ENCODE peak calls at places on chromosomes 4 and X, in ten cellular contexts. One of them, this sample, is unnamed.

GRCh38 chr4:141154725-141155124 is 21.5 kb upstream of the RNF150 start:
- DNase-seq in choroid plexus epithelial cell: no peak
- DNase-seq in type B pancreatic cell: no peak
- DNase-seq in H7: no peak
- DNase-seq in GM03348: no peak
- DNase-seq in Caki2: no peak
- DNase-seq in stromal cell of bone marrow: no peak
- DNase-seq in NCI-H2081: no peak
- DNase-seq in right lobe of liver: no peak
- DNase-seq in Kasumi-1: no peak
- DNase-seq in this sample: no peak

GRCh38 chr4:2800691-2801596 is 8.1 kb downstream of the SH3BP2 start:
- DNase-seq in GM03348: peak
- DNase-seq in choroid plexus epithelial cell: peak
- DNase-seq in NCI-H2081: no peak
- DNase-seq in stromal cell of bone marrow: no peak
- DNase-seq in right lobe of liver: peak
- DNase-seq in Kasumi-1: peak
- DNase-seq in H7: peak
- DNase-seq in Caki2: peak
- DNase-seq in type B pancreatic cell: no peak
- DNase-seq in this sample: no peak

GRCh38 chrX:12170755-12171154 is 32.5 kb downstream of the FRMPD4 start:
- DNase-seq in stromal cell of bone marrow: no peak
- DNase-seq in type B pancreatic cell: no peak
- DNase-seq in choroid plexus epithelial cell: no peak
- DNase-seq in Kasumi-1: no peak
- DNase-seq in H7: no peak
- DNase-seq in right lobe of liver: no peak
- DNase-seq in Caki2: no peak
- DNase-seq in NCI-H2081: no peak
- DNase-seq in GM03348: no peak
- DNase-seq in this sample: no peak

GRCh38 chr4:94746746-94747145 is 11.0 kb upstream of the BMPR1B start:
- DNase-seq in H7: no peak
- DNase-seq in GM03348: no peak
- DNase-seq in NCI-H2081: no peak
- DNase-seq in stromal cell of bone marrow: no peak
- DNase-seq in Kasumi-1: no peak
- DNase-seq in Caki2: no peak
- DNase-seq in right lobe of liver: no peak
- DNase-seq in type B pancreatic cell: no peak
- DNase-seq in choroid plexus epithelial cell: no peak
- DNase-seq in this sample: no peak

GRCh38 chr4:153115322-153116100 is 88.7 kb upstream of the TRIM2 start:
- DNase-seq in right lobe of liver: no peak
- DNase-seq in H7: no peak
- DNase-seq in type B pancreatic cell: no peak
- DNase-seq in Caki2: peak
- DNase-seq in GM03348: peak
- DNase-seq in stromal cell of bone marrow: peak
- DNase-seq in Kasumi-1: peak
- DNase-seq in NCI-H2081: no peak
- DNase-seq in choroid plexus epithelial cell: peak
- DNase-seq in this sample: peak

GRCh38 chrX:139204576-139204902 is 326.0 kb upstream of the F9 start:
- DNase-seq in Kasumi-1: no peak
- DNase-seq in type B pancreatic cell: no peak
- DNase-seq in H7: no peak
- DNase-seq in NCI-H2081: no peak
- DNase-seq in choroid plexus epithelial cell: no peak
- DNase-seq in stromal cell of bone marrow: no peak
- DNase-seq in Caki2: no peak
- DNase-seq in GM03348: peak
- DNase-seq in right lobe of liver: no peak
- DNase-seq in this sample: no peak

GRCh38 chrX:110267874-110268273 is 50.0 kb downstream of the AMMECR1 start:
- DNase-seq in Caki2: no peak
- DNase-seq in right lobe of liver: no peak
- DNase-seq in NCI-H2081: no peak
- DNase-seq in H7: no peak
- DNase-seq in Kasumi-1: peak
- DNase-seq in GM03348: no peak
- DNase-seq in type B pancreatic cell: no peak
- DNase-seq in choroid plexus epithelial cell: no peak
- DNase-seq in stromal cell of bone marrow: no peak
- DNase-seq in this sample: no peak

GRCh38 chr4:73446336-73446938 is 10.4 kb downstream of the AFP start:
- DNase-seq in type B pancreatic cell: no peak
- DNase-seq in choroid plexus epithelial cell: peak
- DNase-seq in right lobe of liver: no peak
- DNase-seq in GM03348: peak
- DNase-seq in H7: peak
- DNase-seq in Kasumi-1: peak
- DNase-seq in stromal cell of bone marrow: peak
- DNase-seq in Caki2: peak
- DNase-seq in NCI-H2081: peak
- DNase-seq in this sample: no peak

GRCh38 chr4:854356-854755 is 28.4 kb upstream of the CPLX1 start:
- DNase-seq in stromal cell of bone marrow: no peak
- DNase-seq in right lobe of liver: no peak
- DNase-seq in type B pancreatic cell: no peak
- DNase-seq in GM03348: no peak
- DNase-seq in H7: no peak
- DNase-seq in Kasumi-1: no peak
- DNase-seq in choroid plexus epithelial cell: no peak
- DNase-seq in Caki2: no peak
- DNase-seq in NCI-H2081: no peak
- DNase-seq in this sample: no peak

GRCh38 chrX:84046403-84046984 is 141.5 kb downstream of the RPS6KA6 start:
- DNase-seq in H7: peak
- DNase-seq in stromal cell of bone marrow: peak
- DNase-seq in type B pancreatic cell: peak
- DNase-seq in Caki2: peak
- DNase-seq in NCI-H2081: peak
- DNase-seq in right lobe of liver: no peak
- DNase-seq in GM03348: peak
- DNase-seq in choroid plexus epithelial cell: peak
- DNase-seq in Kasumi-1: peak
- DNase-seq in this sample: no peak

GRCh38 chrX:53435997-53436396 is 1.8 kb upstream of the HSD17B10 start:
- DNase-seq in H7: peak
- DNase-seq in right lobe of liver: peak
- DNase-seq in Caki2: peak
- DNase-seq in type B pancreatic cell: no peak
- DNase-seq in stromal cell of bone marrow: peak
- DNase-seq in GM03348: peak
- DNase-seq in choroid plexus epithelial cell: peak
- DNase-seq in NCI-H2081: peak
- DNase-seq in Kasumi-1: peak
- DNase-seq in this sample: peak

GRCh38 chr4:38314663-38315062 is 349.3 kb upstream of the KLF3 start:
- DNase-seq in Kasumi-1: no peak
- DNase-seq in NCI-H2081: peak
- DNase-seq in GM03348: no peak
- DNase-seq in H7: no peak
- DNase-seq in type B pancreatic cell: no peak
- DNase-seq in stromal cell of bone marrow: no peak
- DNase-seq in Caki2: peak
- DNase-seq in choroid plexus epithelial cell: no peak
- DNase-seq in right lobe of liver: peak
- DNase-seq in this sample: no peak

GRCh38 chr4:164779811-164780216 is 25.9 kb downstream of the SMIM31 start:
- DNase-seq in stromal cell of bone marrow: peak
- DNase-seq in NCI-H2081: peak
- DNase-seq in H7: peak
- DNase-seq in type B pancreatic cell: no peak
- DNase-seq in GM03348: peak
- DNase-seq in right lobe of liver: no peak
- DNase-seq in Caki2: peak
- DNase-seq in choroid plexus epithelial cell: peak
- DNase-seq in Kasumi-1: peak
- DNase-seq in this sample: no peak

GRCh38 chr4:125266901-125267601 is 47.7 kb upstream of the FAT4 start:
- DNase-seq in right lobe of liver: no peak
- DNase-seq in choroid plexus epithelial cell: peak
- DNase-seq in Caki2: no peak
- DNase-seq in stromal cell of bone marrow: peak
- DNase-seq in NCI-H2081: no peak
- DNase-seq in type B pancreatic cell: no peak
- DNase-seq in H7: no peak
- DNase-seq in Kasumi-1: no peak
- DNase-seq in GM03348: peak
- DNase-seq in this sample: no peak

GRCh38 chrX:37686979-37687378 is 1.4 kb downstream of the XK start:
- DNase-seq in right lobe of liver: no peak
- DNase-seq in H7: no peak
- DNase-seq in Kasumi-1: no peak
- DNase-seq in type B pancreatic cell: no peak
- DNase-seq in stromal cell of bone marrow: no peak
- DNase-seq in NCI-H2081: no peak
- DNase-seq in choroid plexus epithelial cell: no peak
- DNase-seq in Caki2: no peak
- DNase-seq in GM03348: no peak
- DNase-seq in this sample: no peak

GRCh38 chr4:11367371-11367770 is 61.3 kb downstream of the HS3ST1 start:
- DNase-seq in GM03348: no peak
- DNase-seq in H7: peak
- DNase-seq in stromal cell of bone marrow: peak
- DNase-seq in type B pancreatic cell: no peak
- DNase-seq in right lobe of liver: no peak
- DNase-seq in NCI-H2081: peak
- DNase-seq in choroid plexus epithelial cell: peak
- DNase-seq in Kasumi-1: no peak
- DNase-seq in Caki2: no peak
- DNase-seq in this sample: no peak

GRCh38 chr4:42327323-42327722 is 70.0 kb upstream of the SHISA3 start:
- DNase-seq in choroid plexus epithelial cell: no peak
- DNase-seq in stromal cell of bone marrow: no peak
- DNase-seq in type B pancreatic cell: no peak
- DNase-seq in GM03348: no peak
- DNase-seq in Caki2: no peak
- DNase-seq in Kasumi-1: no peak
- DNase-seq in right lobe of liver: no peak
- DNase-seq in NCI-H2081: no peak
- DNase-seq in H7: no peak
- DNase-seq in this sample: no peak

GRCh38 chr4:81963005-81963404 is 410.8 kb downstream of the HNRNPD start:
- DNase-seq in NCI-H2081: no peak
- DNase-seq in type B pancreatic cell: no peak
- DNase-seq in Kasumi-1: no peak
- DNase-seq in choroid plexus epithelial cell: no peak
- DNase-seq in GM03348: no peak
- DNase-seq in Caki2: no peak
- DNase-seq in H7: no peak
- DNase-seq in stromal cell of bone marrow: no peak
- DNase-seq in right lobe of liver: no peak
- DNase-seq in this sample: no peak

GRCh38 chr4:84938316-84938715 is 28.2 kb downstream of the WDFY3 start:
- DNase-seq in GM03348: peak
- DNase-seq in Caki2: no peak
- DNase-seq in NCI-H2081: no peak
- DNase-seq in stromal cell of bone marrow: peak
- DNase-seq in type B pancreatic cell: no peak
- DNase-seq in right lobe of liver: no peak
- DNase-seq in Kasumi-1: no peak
- DNase-seq in H7: no peak
- DNase-seq in choroid plexus epithelial cell: peak
- DNase-seq in this sample: no peak

GRCh38 chr4:118730683-118731082 is 45.5 kb downstream of the METTL14 start:
- DNase-seq in Kasumi-1: no peak
- DNase-seq in right lobe of liver: no peak
- DNase-seq in NCI-H2081: no peak
- DNase-seq in GM03348: no peak
- DNase-seq in type B pancreatic cell: no peak
- DNase-seq in H7: no peak
- DNase-seq in Caki2: no peak
- DNase-seq in stromal cell of bone marrow: no peak
- DNase-seq in choroid plexus epithelial cell: peak
- DNase-seq in this sample: no peak

GRCh38 chrX:133412246-133412645 is 3.0 kb downstream of the GPC4 start:
- DNase-seq in choroid plexus epithelial cell: peak
- DNase-seq in H7: no peak
- DNase-seq in Kasumi-1: no peak
- DNase-seq in GM03348: peak
- DNase-seq in Caki2: no peak
- DNase-seq in right lobe of liver: no peak
- DNase-seq in NCI-H2081: no peak
- DNase-seq in type B pancreatic cell: no peak
- DNase-seq in stromal cell of bone marrow: no peak
- DNase-seq in this sample: no peak

GRCh38 chr4:74190332-74190731 is 32.4 kb downstream of the MTHFD2L start:
- DNase-seq in type B pancreatic cell: no peak
- DNase-seq in stromal cell of bone marrow: no peak
- DNase-seq in NCI-H2081: no peak
- DNase-seq in Caki2: no peak
- DNase-seq in GM03348: no peak
- DNase-seq in right lobe of liver: no peak
- DNase-seq in choroid plexus epithelial cell: no peak
- DNase-seq in H7: no peak
- DNase-seq in Kasumi-1: no peak
- DNase-seq in this sample: no peak

GRCh38 chrX:13051529-13052172 is 7.2 kb upstream of the FAM9C start:
- DNase-seq in stromal cell of bone marrow: no peak
- DNase-seq in type B pancreatic cell: no peak
- DNase-seq in Kasumi-1: no peak
- DNase-seq in right lobe of liver: no peak
- DNase-seq in NCI-H2081: peak
- DNase-seq in GM03348: no peak
- DNase-seq in choroid plexus epithelial cell: no peak
- DNase-seq in H7: no peak
- DNase-seq in Caki2: no peak
- DNase-seq in this sample: no peak

GRCh38 chrX:100731441-100732281 is at the start of gene SYTL4:
- DNase-seq in type B pancreatic cell: no peak
- DNase-seq in Kasumi-1: no peak
- DNase-seq in choroid plexus epithelial cell: peak
- DNase-seq in H7: peak
- DNase-seq in right lobe of liver: peak
- DNase-seq in NCI-H2081: no peak
- DNase-seq in stromal cell of bone marrow: no peak
- DNase-seq in Caki2: peak
- DNase-seq in GM03348: peak
- DNase-seq in this sample: no peak

GRCh38 chrX:44072631-44073030 is 99.4 kb upstream of the NDP start:
- DNase-seq in right lobe of liver: no peak
- DNase-seq in GM03348: peak
- DNase-seq in choroid plexus epithelial cell: no peak
- DNase-seq in Kasumi-1: no peak
- DNase-seq in stromal cell of bone marrow: no peak
- DNase-seq in NCI-H2081: no peak
- DNase-seq in Caki2: no peak
- DNase-seq in type B pancreatic cell: no peak
- DNase-seq in H7: no peak
- DNase-seq in this sample: no peak

GRCh38 chr4:182492456-182492855 is 249.3 kb downstream of the TENM3 start:
- DNase-seq in GM03348: peak
- DNase-seq in stromal cell of bone marrow: peak
- DNase-seq in Caki2: no peak
- DNase-seq in NCI-H2081: no peak
- DNase-seq in type B pancreatic cell: no peak
- DNase-seq in H7: no peak
- DNase-seq in Kasumi-1: peak
- DNase-seq in right lobe of liver: no peak
- DNase-seq in choroid plexus epithelial cell: peak
- DNase-seq in this sample: no peak

GRCh38 chr4:6749340-6750171 is 33.0 kb upstream of the KIAA0232 start:
- DNase-seq in GM03348: peak
- DNase-seq in H7: no peak
- DNase-seq in type B pancreatic cell: no peak
- DNase-seq in Caki2: peak
- DNase-seq in right lobe of liver: peak
- DNase-seq in choroid plexus epithelial cell: peak
- DNase-seq in NCI-H2081: no peak
- DNase-seq in Kasumi-1: no peak
- DNase-seq in stromal cell of bone marrow: peak
- DNase-seq in this sample: no peak